ENCODE peak calls at places on chromosome 22, in six cellular contexts. Y, L, J, B, G and C are unnamed samples.

GRCh38 chr22:23237201-23237798 is 57.0 kb downstream of the BCR start:
- DNase-seq in Y (peak), L (no peak), J (no peak), B (no peak), G (no peak), C (no peak)

GRCh38 chr22:17106161-17106784 is 14.9 kb downstream of the TMEM121B start:
- DNase-seq in Y (no peak), L (no peak), J (no peak), B (no peak), G (no peak), C (no peak)

GRCh38 chr22:48856308-48856615 is 971.4 kb downstream of the BRD1 start:
- DNase-seq in Y (no peak), L (no peak), J (peak), B (no peak), G (no peak), C (no peak)

GRCh38 chr22:43293661-43294392 is 49.3 kb downstream of the SCUBE1 start:
- DNase-seq in Y (peak), L (no peak), J (no peak), B (no peak), G (no peak), C (no peak)

GRCh38 chr22:33461698-33462434 is 403.7 kb upstream of the SYN3 start:
- DNase-seq in Y (no peak), L (no peak), J (no peak), B (no peak), G (no peak), C (no peak)

GRCh38 chr22:41949297-41949965 is 2.5 kb upstream of the CENPM start:
- DNase-seq in Y (no peak), L (no peak), J (no peak), B (no peak), G (no peak), C (no peak)

GRCh38 chr22:44880588-44881245 is 128.3 kb downstream of the ARHGAP8 start:
- DNase-seq in Y (no peak), L (no peak), J (no peak), B (no peak), G (no peak), C (no peak)

GRCh38 chr22:33579448-33580093 is 340.7 kb downstream of the LARGE1 start:
- DNase-seq in Y (no peak), L (peak), J (no peak), B (no peak), G (peak), C (peak)

GRCh38 chr22:36644333-36644757 is 59.2 kb downstream of the CACNG2 start:
- DNase-seq in Y (peak), L (peak), J (no peak), B (peak), G (peak), C (peak)

GRCh38 chr22:31377609-31378008 is 21.8 kb upstream of the DRG1 start:
- DNase-seq in Y (no peak), L (no peak), J (no peak), B (no peak), G (no peak), C (no peak)

GRCh38 chr22:22461583-22461982 is 47.0 kb downstream of the ZNF280B start:
- DNase-seq in Y (no peak), L (no peak), J (no peak), B (no peak), G (no peak), C (no peak)

GRCh38 chr22:39012525-39013516 is 1.2 kb upstream of the APOBEC3C start:
- DNase-seq in Y (no peak), L (no peak), J (no peak), B (no peak), G (no peak), C (no peak)
- TF ChIP-seq CTCF in Y (no peak), L (no peak), J (no peak), B (no peak), G (no peak), C (no peak)

GRCh38 chr22:46931414-46931813 is 169.0 kb downstream of the TBC1D22A start:
- DNase-seq in Y (no peak), L (peak), J (no peak), B (no peak), G (no peak), C (peak)
- TF ChIP-seq CTCF in Y (peak), L (no peak), J (no peak), B (peak), G (peak), C (peak)

DNA sequence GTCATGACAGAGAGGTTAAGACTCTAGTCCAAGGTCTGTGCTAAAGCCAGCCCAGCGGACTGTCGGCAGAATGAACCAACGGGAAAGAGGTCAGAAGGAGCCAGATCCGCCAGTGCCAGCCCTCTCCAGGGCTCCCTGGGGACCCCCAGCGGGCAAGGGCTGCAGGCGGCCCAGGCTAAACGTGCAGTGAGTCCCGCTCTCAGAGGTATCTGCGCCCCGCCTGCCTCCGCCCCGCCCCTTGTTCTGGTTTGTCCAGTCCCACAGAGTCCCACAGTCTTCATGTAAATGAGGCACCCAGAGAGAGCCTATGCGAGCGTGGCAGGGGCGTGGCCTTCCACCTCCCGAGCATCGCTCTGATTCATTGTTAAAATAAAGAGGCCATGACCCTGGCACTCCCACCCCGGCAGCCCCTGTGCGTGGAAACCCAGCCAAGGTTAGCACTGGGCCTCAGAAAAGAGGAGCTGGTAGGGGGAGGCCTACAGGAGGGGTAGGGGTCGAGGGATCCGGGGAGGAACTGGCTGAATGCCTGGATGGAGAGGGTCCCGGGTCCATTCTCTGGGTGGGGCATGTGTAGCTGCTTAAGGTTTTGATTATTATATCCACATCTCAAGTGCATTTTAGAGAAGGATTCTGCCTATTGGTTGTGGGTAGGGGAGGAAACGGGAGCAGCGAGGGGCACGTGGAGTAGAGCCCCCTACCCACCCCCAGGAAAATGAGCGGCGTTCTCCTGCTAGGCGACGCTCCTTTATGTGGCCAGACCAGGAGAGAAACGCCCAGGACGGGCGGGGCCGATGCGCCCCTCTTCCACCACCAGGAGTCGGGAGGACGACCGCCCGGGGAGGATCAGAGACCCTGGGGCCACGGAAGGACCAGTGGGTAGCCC is at the start of gene TRIOBP:
- DNase-seq in Y (peak), L (peak), J (peak), B (peak), G (peak), C (peak)
- TF ChIP-seq CTCF in Y (peak), L (peak), J (peak), B (peak), G (peak), C (peak)

GRCh38 chr22:27747396-27748256 is 53.9 kb downstream of the MN1 start:
- DNase-seq in Y (no peak), L (no peak), J (no peak), B (no peak), G (no peak), C (no peak)
- TF ChIP-seq CTCF in Y (no peak), L (no peak), J (peak), B (peak), G (peak), C (peak)

GRCh38 chr22:49863936-49864335 is 10.3 kb downstream of the ZBED4 start:
- DNase-seq in Y (no peak), L (no peak), J (no peak), B (no peak), G (no peak), C (no peak)
- TF ChIP-seq CTCF in Y (no peak), L (no peak), J (no peak), B (no peak), G (no peak), C (no peak)

DNA sequence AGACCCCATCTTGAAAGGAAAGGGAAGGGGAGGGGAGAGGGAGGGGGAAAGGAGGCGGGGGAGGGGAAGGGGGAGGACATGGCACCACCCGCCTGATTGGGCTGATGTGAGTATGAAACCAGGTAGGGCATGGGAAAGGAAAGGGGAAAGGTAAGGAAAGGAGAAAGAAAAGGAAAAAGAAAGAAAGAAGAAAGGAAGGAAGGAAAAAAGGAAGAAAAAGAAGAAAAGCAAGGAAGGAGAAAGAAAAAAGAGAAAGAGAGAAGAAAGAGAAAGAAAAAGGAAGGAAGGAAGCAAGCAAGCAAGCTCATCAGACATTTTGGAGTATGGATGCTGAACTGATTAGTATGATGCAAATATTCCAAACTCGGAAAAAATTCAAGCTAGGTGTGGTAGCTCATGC is 36.0 kb upstream of the TFIP11 start:
- DNase-seq in Y (no peak), L (no peak), J (no peak), B (no peak), G (no peak), C (no peak)
- TF ChIP-seq CTCF in Y (no peak), L (no peak), J (no peak), B (no peak), G (no peak), C (no peak)

GRCh38 chr22:35352214-35353111 is 28.4 kb upstream of the HMOX1 start:
- DNase-seq in Y (no peak), L (no peak), J (no peak), B (no peak), G (no peak), C (no peak)
- TF ChIP-seq CTCF in Y (peak), L (peak), J (peak), B (no peak), G (peak), C (no peak)

GRCh38 chr22:24542641-24543040 is 12.3 kb downstream of the GUCD1 start:
- DNase-seq in Y (no peak), L (no peak), J (no peak), B (no peak), G (no peak), C (no peak)
- TF ChIP-seq CTCF in Y (no peak), L (no peak), J (no peak), B (no peak), G (no peak), C (no peak)

DNA sequence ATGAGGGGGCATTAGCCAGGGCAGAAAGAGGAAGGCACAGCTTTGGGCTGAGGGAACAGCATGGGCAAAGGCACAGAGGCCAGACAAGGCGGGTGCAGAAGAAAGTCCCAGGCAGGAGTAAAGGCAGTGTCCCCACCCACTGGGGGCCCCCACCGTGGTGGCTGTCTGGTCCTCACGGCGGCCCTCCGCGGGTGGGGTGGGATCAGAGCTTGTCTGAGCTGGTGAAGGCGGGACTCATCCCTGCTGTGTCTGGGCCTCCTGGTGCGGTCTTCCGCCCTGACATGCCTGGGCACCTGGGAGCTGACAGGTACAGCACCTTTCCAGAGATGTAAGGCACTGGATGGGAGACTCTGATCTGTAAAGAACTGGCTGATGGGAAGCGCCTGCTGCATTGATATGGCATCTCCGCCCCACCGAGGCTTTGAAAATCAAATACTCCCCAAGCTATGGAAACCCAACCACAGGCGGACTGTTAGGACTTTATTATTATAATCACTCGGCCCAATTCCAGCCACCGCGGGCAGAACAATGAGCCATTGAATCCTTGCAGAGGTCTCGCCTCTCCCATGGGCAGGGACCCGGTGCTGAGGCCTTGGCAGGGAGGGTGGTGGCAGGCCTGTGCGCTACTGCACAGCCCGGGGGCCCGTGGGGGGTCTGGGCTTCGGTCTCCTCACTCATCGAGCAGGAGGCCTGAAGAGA is 14.2 kb upstream of the GNB1L start:
- DNase-seq in Y (no peak), L (no peak), J (peak), B (no peak), G (no peak), C (no peak)
- TF ChIP-seq CTCF in Y (no peak), L (no peak), J (no peak), B (no peak), G (no peak), C (no peak)

GRCh38 chr22:46935506-46936377 is 173.3 kb downstream of the TBC1D22A start:
- DNase-seq in Y (no peak), L (no peak), J (no peak), B (no peak), G (no peak), C (no peak)

GRCh38 chr22:46937939-46938338 is 175.5 kb downstream of the TBC1D22A start:
- DNase-seq in Y (no peak), L (no peak), J (no peak), B (no peak), G (no peak), C (no peak)

GRCh38 chr22:46936378-46936916 is 174.0 kb downstream of the TBC1D22A start:
- DNase-seq in Y (no peak), L (no peak), J (no peak), B (no peak), G (peak), C (no peak)

GRCh38 chr22:46934746-46935491 is 172.5 kb downstream of the TBC1D22A start:
- DNase-seq in Y (peak), L (peak), J (no peak), B (peak), G (peak), C (peak)

GRCh38 chr22:46937185-46937584 is 174.7 kb downstream of the TBC1D22A start:
- DNase-seq in Y (no peak), L (no peak), J (no peak), B (no peak), G (no peak), C (no peak)
- TF ChIP-seq CTCF in Y (no peak), L (no peak), J (no peak), B (no peak), G (no peak), C (no peak)